ENCODE peak calls at places on chromosomes 7 and 10, in eight cellular contexts. S is upper lobe of right lung; P is GM10248; B is astrocyte of the cerebellum; X is pancreas; V is heart left ventricle; W is WTC11; U is activated CD8-positive, alpha-beta T cell treated with anti-CD3 and anti-CD28 coated beads for 36 hours. Z is an unnamed sample.

GRCh38 chr10:90583416-90583815 is 274.4 kb downstream of the HTR7 start:
- DNase-seq in S (no peak), P (no peak), B (peak), X (no peak), V (no peak), W (no peak), U (no peak), Z (no peak)

GRCh38 chr10:62108768-62109430 is 159.7 kb downstream of the RTKN2 start:
- DNase-seq in S (no peak), P (no peak), B (no peak), X (no peak), V (no peak), W (no peak), U (no peak), Z (no peak)

GRCh38 chr10:35481421-35481820 is 123.7 kb upstream of the GJD4 start:
- DNase-seq in S (no peak), P (no peak), B (no peak), X (no peak), V (no peak), W (no peak), U (no peak), Z (no peak)

GRCh38 chr10:75358835-75359421 is 42.6 kb downstream of the ZNF503 start:
- DNase-seq in S (no peak), P (no peak), B (no peak), X (no peak), V (no peak), W (no peak), U (no peak), Z (peak)

GRCh38 chr7:54961391-54961790 is 57.4 kb upstream of the EGFR start:
- DNase-seq in S (no peak), P (no peak), B (no peak), X (no peak), V (no peak), W (no peak), U (no peak), Z (no peak)

GRCh38 chr7:69399038-69399800 is 199.1 kb upstream of the AUTS2 start:
- DNase-seq in S (no peak), P (no peak), B (no peak), X (no peak), V (no peak), W (no peak), U (no peak), Z (no peak)

GRCh38 chr10:44056947-44057811 is 327.7 kb downstream of the CXCL12 start:
- DNase-seq in S (no peak), P (no peak), B (no peak), X (peak), V (peak), W (no peak), U (no peak), Z (no peak)

GRCh38 chr7:101595766-101596537 is 33.1 kb downstream of the MYL10 start:
- DNase-seq in S (peak), P (no peak), B (no peak), X (no peak), V (no peak), W (no peak), U (no peak), Z (no peak)

GRCh38 chr7:133139350-133139749 is 57.5 kb upstream of the CHCHD3 start:
- DNase-seq in S (no peak), P (no peak), B (peak), X (no peak), V (no peak), W (peak), U (peak), Z (no peak)

GRCh38 chr7:131031100-131031868 is 296.4 kb upstream of the MKLN1 start:
- DNase-seq in S (no peak), P (peak), B (no peak), X (no peak), V (no peak), W (no peak), U (peak), Z (no peak)

GRCh38 chr10:103078309-103078615 is 114.8 kb downstream of the NT5C2 start:
- DNase-seq in S (no peak), P (no peak), B (no peak), X (no peak), V (no peak), W (no peak), U (no peak), Z (no peak)

GRCh38 chr7:139823855-139824670 is 5.0 kb upstream of the TBXAS1 start:
- DNase-seq in S (no peak), P (no peak), B (no peak), X (no peak), V (no peak), W (no peak), U (no peak), Z (no peak)

GRCh38 chr10:110176626-110177025 is 30.8 kb upstream of the MXI1 start:
- DNase-seq in S (no peak), P (no peak), B (no peak), X (no peak), V (peak), W (no peak), U (no peak), Z (no peak)

GRCh38 chr7:23712368-23713284 is 2.6 kb downstream of the STK31 start:
- DNase-seq in S (no peak), P (peak), B (peak), X (no peak), V (no peak), W (no peak), U (no peak), Z (peak)

GRCh38 chr10:23516530-23516929 is 77.7 kb downstream of the OTUD1 start:
- DNase-seq in S (no peak), P (no peak), B (peak), X (no peak), V (no peak), W (no peak), U (no peak), Z (no peak)

GRCh38 chr10:100006241-100006886 is 3.4 kb downstream of the DNMBP start:
- DNase-seq in S (no peak), P (peak), B (peak), X (no peak), V (no peak), W (no peak), U (peak), Z (no peak)

GRCh38 chr7:101077303-101078086 is 7.8 kb upstream of the TRIM56 start:
- DNase-seq in S (peak), P (peak), B (peak), X (peak), V (peak), W (peak), U (peak), Z (no peak)

GRCh38 chr10:95384011-95384704 is 93.4 kb upstream of the PDLIM1 start:
- DNase-seq in S (no peak), P (no peak), B (no peak), X (no peak), V (no peak), W (no peak), U (peak), Z (no peak)

GRCh38 chr7:150787321-150788281 is 12.6 kb downstream of the TMEM176B start:
- DNase-seq in S (no peak), P (no peak), B (no peak), X (no peak), V (no peak), W (no peak), U (no peak), Z (no peak)

GRCh38 chr7:34160261-34160752 is 255.0 kb downstream of the BMPER start:
- DNase-seq in S (no peak), P (no peak), B (no peak), X (peak), V (no peak), W (no peak), U (no peak), Z (no peak)

GRCh38 chr10:12785338-12785934 is 216.1 kb downstream of the CCDC3 start:
- DNase-seq in S (no peak), P (no peak), B (no peak), X (no peak), V (no peak), W (no peak), U (no peak), Z (no peak)

GRCh38 chr10:47107226-47107625 is 192.8 kb upstream of the GDF10 start:
- DNase-seq in S (no peak), P (no peak), B (no peak), X (no peak), V (no peak), W (no peak), U (no peak), Z (no peak)

GRCh38 chr7:109003742-109004141 is 434.1 kb downstream of the DNAJB9 start:
- DNase-seq in S (no peak), P (no peak), B (no peak), X (no peak), V (no peak), W (no peak), U (no peak), Z (no peak)

DNA sequence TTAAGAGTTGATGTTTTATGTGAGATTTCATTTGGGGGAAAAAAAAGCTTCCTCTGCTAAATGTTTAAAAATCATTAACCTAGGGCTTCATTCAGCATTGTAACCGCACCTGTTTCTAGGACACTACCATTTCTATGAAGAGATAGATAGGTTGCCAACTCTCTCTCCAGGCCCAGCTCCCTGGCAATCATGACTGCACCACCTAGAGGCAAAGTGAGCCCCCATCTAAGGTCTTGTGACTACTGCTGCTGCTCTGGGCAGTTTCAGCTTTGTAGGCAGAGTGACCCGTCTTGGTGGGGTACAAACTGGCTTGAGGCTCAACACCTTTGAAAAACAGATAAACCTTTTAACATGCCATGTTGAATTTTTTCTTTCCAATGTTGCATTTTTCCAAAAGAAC is 27.3 kb upstream of the MRC1 start:
- DNase-seq in S (no peak), P (no peak), B (no peak), X (no peak), V (no peak), W (no peak), U (no peak), Z (no peak)
- TF ChIP-seq CTCF in S (no peak), P (no peak), B (no peak), X (no peak), V (no peak), W (no peak), U (no peak), Z (no peak)

DNA sequence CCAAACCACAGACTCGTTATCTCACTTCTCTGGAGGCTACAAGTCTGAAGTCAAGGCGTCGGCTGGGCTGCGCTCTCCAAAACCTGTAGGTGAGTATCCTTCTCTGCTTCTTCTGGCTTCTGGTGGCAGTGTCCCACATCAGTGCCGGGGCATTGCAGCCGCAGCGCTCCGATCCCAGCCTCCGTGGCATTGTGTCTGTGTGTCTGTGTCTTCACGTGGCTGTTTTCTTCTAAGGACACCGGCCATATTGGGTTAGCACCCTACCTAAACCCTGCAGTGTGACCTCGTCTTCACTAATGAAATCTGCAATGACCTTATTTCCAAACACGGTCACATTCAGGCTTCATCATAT is 584.9 kb upstream of the COBL start:
- DNase-seq in S (no peak), P (no peak), B (no peak), X (no peak), V (no peak), W (no peak), U (no peak), Z (no peak)
- TF ChIP-seq CTCF in S (no peak), P (no peak), B (no peak), X (no peak), V (no peak), W (no peak), U (no peak), Z (no peak)

GRCh38 chr7:157474685-157475084 is 137.9 kb downstream of the DNAJB6 start:
- DNase-seq in S (peak), P (no peak), B (no peak), X (no peak), V (no peak), W (peak), U (peak), Z (no peak)
- TF ChIP-seq CTCF in S (peak), P (peak), B (peak), X (no peak), V (peak), W (peak), U (peak), Z (peak)

GRCh38 chr10:48729222-48729621 is 44.5 kb downstream of the WDFY4 start:
- DNase-seq in S (no peak), P (no peak), B (no peak), X (no peak), V (no peak), W (no peak), U (no peak), Z (no peak)

GRCh38 chr10:48729941-48730457 is 45.3 kb downstream of the WDFY4 start:
- DNase-seq in S (no peak), P (no peak), B (no peak), X (no peak), V (no peak), W (no peak), U (no peak), Z (no peak)

GRCh38 chr10:48731654-48732053 is 47.0 kb downstream of the WDFY4 start:
- DNase-seq in S (no peak), P (no peak), B (no peak), X (no peak), V (no peak), W (no peak), U (no peak), Z (no peak)

GRCh38 chr10:48733329-48733728 is 48.7 kb downstream of the WDFY4 start:
- DNase-seq in S (no peak), P (no peak), B (no peak), X (no peak), V (no peak), W (no peak), U (no peak), Z (no peak)

GRCh38 chr10:48731141-48731540 is 46.5 kb downstream of the WDFY4 start:
- DNase-seq in S (no peak), P (no peak), B (no peak), X (no peak), V (no peak), W (no peak), U (no peak), Z (no peak)
- TF ChIP-seq CTCF in S (no peak), P (no peak), B (no peak), X (no peak), V (no peak), W (no peak), U (no peak), Z (no peak)

GRCh38 chr7:11177793-11178192 is 204.1 kb downstream of the PHF14 start:
- DNase-seq in S (no peak), P (no peak), B (no peak), X (no peak), V (no peak), W (no peak), U (no peak), Z (no peak)

GRCh38 chr7:11185179-11185578 is 211.5 kb downstream of the PHF14 start:
- DNase-seq in S (no peak), P (no peak), B (no peak), X (no peak), V (no peak), W (no peak), U (no peak), Z (no peak)

GRCh38 chr7:11176922-11177445 is 203.3 kb downstream of the PHF14 start:
- DNase-seq in S (no peak), P (no peak), B (no peak), X (no peak), V (no peak), W (no peak), U (no peak), Z (no peak)

GRCh38 chr7:11182736-11183135 is 209.1 kb downstream of the PHF14 start:
- DNase-seq in S (no peak), P (no peak), B (peak), X (no peak), V (no peak), W (no peak), U (no peak), Z (no peak)

DNA sequence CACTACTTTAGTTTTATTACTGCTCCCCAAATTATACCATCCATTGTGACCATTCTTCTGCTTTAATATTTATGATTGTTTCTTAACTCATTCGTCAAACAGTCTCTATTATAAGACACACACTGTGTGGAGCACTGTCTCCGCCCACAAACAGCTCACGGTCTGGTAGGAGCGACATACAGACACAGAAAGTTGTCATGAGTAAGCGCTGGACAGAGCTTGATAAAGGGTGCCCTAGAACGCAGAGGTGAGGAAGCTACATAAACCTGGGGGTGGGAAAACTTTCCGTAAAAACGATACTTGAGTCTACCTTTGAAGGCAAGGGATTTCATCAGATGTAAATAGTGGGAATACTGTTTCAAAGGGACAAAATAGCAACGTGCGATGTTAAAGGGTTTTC is 207.9 kb downstream of the PHF14 start:
- DNase-seq in S (no peak), P (no peak), B (no peak), X (no peak), V (no peak), W (no peak), U (no peak), Z (no peak)
- TF ChIP-seq CTCF in S (no peak), P (no peak), B (no peak), X (no peak), V (no peak), W (no peak), U (no peak), Z (no peak)

GRCh38 chr10:34017281-34017680 is 682.8 kb upstream of the NRP1 start:
- DNase-seq in S (no peak), P (no peak), B (no peak), X (no peak), V (no peak), W (peak), U (no peak), Z (no peak)
- TF ChIP-seq CTCF in S (no peak), P (no peak), B (peak), X (no peak), V (no peak), W (peak), U (no peak), Z (no peak)

GRCh38 chr10:132396495-132397035 is 435 bp upstream of the PWWP2B start:
- DNase-seq in S (peak), P (peak), B (no peak), X (peak), V (peak), W (no peak), U (peak), Z (no peak)
- TF ChIP-seq CTCF in S (peak), P (peak), B (peak), X (no peak), V (peak), W (no peak), U (no peak), Z (no peak)

DNA sequence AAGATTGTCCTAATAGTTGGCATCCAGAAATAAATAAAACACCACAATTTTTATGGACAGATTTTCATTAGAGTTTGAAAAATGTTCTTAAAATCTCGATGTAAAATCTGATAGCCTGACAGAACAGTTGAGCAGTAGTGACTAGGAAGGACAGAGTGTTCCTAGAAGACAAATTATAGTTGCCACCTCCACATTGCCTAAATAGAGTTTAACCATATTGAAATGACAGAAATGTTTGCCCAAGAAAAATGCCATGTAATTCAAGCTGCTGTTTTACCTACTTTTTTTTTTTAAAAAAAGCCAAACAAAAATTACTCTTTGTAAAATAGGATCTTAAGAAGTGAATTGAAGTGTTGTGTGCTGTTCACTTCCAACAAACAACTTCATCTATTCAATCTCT is 8.9 kb upstream of the HERC4 start:
- DNase-seq in S (no peak), P (no peak), B (no peak), X (no peak), V (no peak), W (no peak), U (no peak), Z (no peak)
- TF ChIP-seq CTCF in S (no peak), P (no peak), B (no peak), X (no peak), V (no peak), W (no peak), U (no peak), Z (no peak)

GRCh38 chr10:70558871-70559810 is 43.4 kb downstream of the PRF1 start:
- DNase-seq in S (peak), P (peak), B (no peak), X (no peak), V (peak), W (peak), U (peak), Z (no peak)
- TF ChIP-seq CTCF in S (peak), P (peak), B (peak), X (no peak), V (peak), W (peak), U (peak), Z (peak)

GRCh38 chr10:4708123-4708759 is 117.8 kb upstream of the AKR1E2 start:
- DNase-seq in S (no peak), P (no peak), B (no peak), X (no peak), V (no peak), W (peak), U (peak), Z (no peak)
- TF ChIP-seq CTCF in S (peak), P (peak), B (peak), X (no peak), V (peak), W (peak), U (peak), Z (no peak)